ENCODE peak calls at places on chromosomes 4 and X, in five cellular contexts. Y is IMR-90, Q is neuronal stem cell, V is trophoblast cell, R is H1. P is an unnamed sample.

GRCh38 chr4:51885371-51885770 is 42.4 kb downstream of the DCUN1D4 start:
- DNase-seq in Q (no peak), R (no peak), Y (peak; percentile 28), V (no peak), P (peak; percentile 48)

GRCh38 chr4:127995776-127996175 is 30.6 kb downstream of the ABHD18 start:
- DNase-seq in V (peak; percentile 65), R (no peak), Q (no peak), Y (peak; percentile 35), P (peak; percentile 62)

GRCh38 chrX:43278440-43278839 is 377.7 kb upstream of the MAOA start:
- DNase-seq in R (no peak), Q (no peak), V (no peak), Y (no peak), P (no peak)

GRCh38 chrX:21873063-21873785 is 17.4 kb downstream of the YY2 start:
- DNase-seq in V (peak; percentile 46), R (no peak), Y (peak; percentile 46), Q (no peak), P (no peak)

GRCh38 chr4:107896158-107896645 is 35.1 kb upstream of the CYP2U1 start:
- DNase-seq in V (peak; percentile 73), Q (no peak), R (no peak), Y (peak; percentile 97), P (peak; percentile 83)

GRCh38 chr4:185573651-185574199 is 38.4 kb upstream of the PDLIM3 start:
- DNase-seq in Q (no peak), V (peak; percentile 88), R (peak; percentile 57), Y (peak; percentile 80), P (peak; percentile 93)

GRCh38 chr4:151573945-151574344 is 165.0 kb downstream of the FHIP1A start:
- DNase-seq in Q (no peak), Y (no peak), R (no peak), V (no peak), P (peak; percentile 11)

GRCh38 chr4:152408514-152409327 is 127.2 kb downstream of the FBXW7 start:
- DNase-seq in Q (peak; percentile 14), R (no peak), V (peak; percentile 7), Y (peak; percentile 50), P (peak; percentile 71)

GRCh38 chr4:73152893-73153292 is 83.4 kb upstream of the COX18 start:
- DNase-seq in V (no peak), R (no peak), Y (no peak), Q (no peak), P (no peak)

GRCh38 chr4:25953740-25954139 is 39.7 kb downstream of the SMIM20 start:
- DNase-seq in R (no peak), Y (peak; percentile 29), V (no peak), Q (no peak), P (no peak)

GRCh38 chr4:88028961-88029360 is 21.5 kb downstream of the PKD2 start:
- DNase-seq in V (no peak), Y (no peak), Q (no peak), R (no peak), P (no peak)

GRCh38 chr4:112403072-112403945 is 106.1 kb downstream of the ALPK1 start:
- DNase-seq in Q (peak; percentile 79), V (no peak), R (no peak), Y (peak; percentile 24), P (no peak)

GRCh38 chr4:110165382-110166285 is 32.8 kb downstream of the ELOVL6 start:
- DNase-seq in Y (peak; percentile 83), R (no peak), Q (no peak), V (no peak), P (peak; percentile 70)

GRCh38 chr4:3193531-3194203 is 55.3 kb upstream of the MSANTD1 start:
- DNase-seq in Q (no peak), V (no peak), Y (peak; percentile 22), R (no peak), P (peak; percentile 12)

GRCh38 chr4:20625460-20625859 is 74.8 kb upstream of the PACRGL start:
- DNase-seq in Q (no peak), R (no peak), V (no peak), Y (no peak), P (no peak)

GRCh38 chr4:3387154-3387942 is 54.4 kb upstream of the HGFAC start:
- DNase-seq in Q (no peak), Y (no peak), R (peak; percentile 48), V (no peak), P (no peak)

GRCh38 chr4:51923343-51923742 is 80.4 kb downstream of the DCUN1D4 start:
- DNase-seq in Y (no peak), Q (no peak), R (no peak), V (no peak), P (no peak)

GRCh38 chrX:51496501-51497291 is at the start of gene NUDT11:
- DNase-seq in V (peak; percentile 30), Q (peak; percentile 65), R (peak; percentile 73), Y (peak; percentile 72), P (peak; percentile 79)

GRCh38 chrX:24364851-24365538 is 4.6 kb downstream of the SUPT20HL1 start:
- DNase-seq in V (no peak), Y (no peak), R (no peak), Q (no peak), P (no peak)

GRCh38 chr4:183380901-183381300 is 58.7 kb upstream of the CLDN24 start:
- DNase-seq in R (no peak), Q (no peak), Y (no peak), V (no peak), P (no peak)

GRCh38 chrX:81259714-81260395 is 58.0 kb downstream of the SH3BGRL start:
- DNase-seq in R (no peak), V (no peak), Y (peak; percentile 20), Q (no peak), P (peak; percentile 24)

GRCh38 chr4:169615467-169616106 is 3.2 kb upstream of the NEK1 start:
- DNase-seq in Q (no peak), Y (peak; percentile 49), R (no peak), V (no peak), P (no peak)

GRCh38 chr4:183876268-183876934 is 28.7 kb upstream of the STOX2 start:
- DNase-seq in Q (no peak), R (no peak), V (no peak), Y (peak; percentile 85), P (peak; percentile 3)

GRCh38 chr4:89645512-89645911 is 191.4 kb downstream of the SNCA start:
- DNase-seq in Q (no peak), Y (no peak), R (no peak), V (no peak), P (no peak)

GRCh38 chr4:39502034-39502658 is 25.1 kb downstream of the UGDH start:
- DNase-seq in Q (no peak), R (no peak), V (no peak), Y (peak; percentile 87), P (peak; percentile 22)

GRCh38 chrX:153687121-153688039 is at the start of gene SLC6A8:
- DNase-seq in R (peak; percentile 69), Y (peak; percentile 44), Q (no peak), V (peak; percentile 59), P (peak; percentile 56)

GRCh38 chrX:103628386-103629290 is at the start of gene TCEAL1:
- DNase-seq in V (peak; percentile 27), Q (peak; percentile 20), R (peak; percentile 65), Y (peak; percentile 27), P (peak; percentile 63)

GRCh38 chrX:2782778-2783177 is 30.9 kb downstream of the XG start:
- DNase-seq in Y (no peak), V (no peak), Q (no peak), R (no peak), P (no peak)

GRCh38 chrX:2784026-2784425 is 32.2 kb downstream of the XG start:
- DNase-seq in Y (no peak), V (no peak), R (no peak), Q (no peak), P (no peak)

GRCh38 chrX:2782171-2782570 is 30.3 kb downstream of the XG start:
- DNase-seq in Y (no peak), V (no peak), Q (no peak), R (no peak), P (no peak)

GRCh38 chrX:2781226-2781571 is 29.4 kb downstream of the XG start:
- DNase-seq in Q (no peak), R (no peak), V (no peak), Y (no peak), P (no peak)

GRCh38 chrX:2781698-2782097 is 29.9 kb downstream of the XG start:
- DNase-seq in R (no peak), V (no peak), Q (no peak), Y (peak; percentile 2), P (no peak)
- H2BK120ac ChIP-seq in R (no peak overlapping the region), V (no peak overlapping the region), Q (no peak overlapping the region), Y (no peak overlapping the region), P (no peak overlapping the region)

GRCh38 chr4:141999446-142000143 is 363.2 kb downstream of the IL15 start:
- DNase-seq in Y (no peak), Q (no peak), V (no peak), R (no peak), P (no peak)
- H3K9me3 ChIP-seq in Y (no peaks in the 10 kb centered on the region), Q (no peaks in the 10 kb centered on the region), V (peaks cover 1% of the 10 kb centered on the region), R (peaks cover 5% of the 10 kb centered on the region), P (peaks cover 4% of the 10 kb centered on the region)

DNA sequence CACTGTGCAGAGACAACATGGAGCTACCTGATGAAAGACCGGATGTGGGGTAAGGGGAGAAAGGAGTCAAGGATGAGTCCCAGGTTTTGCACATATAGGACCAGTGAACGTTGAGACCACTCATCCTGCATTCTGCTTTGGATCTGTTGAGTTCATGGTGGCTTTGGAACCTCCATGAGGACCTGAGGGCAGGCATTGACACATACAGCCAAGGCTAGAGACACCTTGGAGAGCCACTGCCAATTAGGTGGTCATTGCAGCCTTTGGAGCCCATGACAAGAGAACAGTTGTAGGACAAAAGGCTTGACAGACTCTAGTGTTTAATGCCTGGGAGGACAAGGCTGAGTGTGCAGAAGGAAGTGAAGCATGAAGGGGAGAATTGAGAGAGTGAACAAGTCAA is 87.9 kb downstream of the STK32B start:
- DNase-seq in Y (no peak), R (peak; percentile 27), Q (no peak), V (no peak), P (no peak)
- H3K4me3 ChIP-seq in Y (no peak overlapping the region), R (no peak overlapping the region), Q (no peak overlapping the region), V (no peak overlapping the region), P (no peak overlapping the region)

DNA sequence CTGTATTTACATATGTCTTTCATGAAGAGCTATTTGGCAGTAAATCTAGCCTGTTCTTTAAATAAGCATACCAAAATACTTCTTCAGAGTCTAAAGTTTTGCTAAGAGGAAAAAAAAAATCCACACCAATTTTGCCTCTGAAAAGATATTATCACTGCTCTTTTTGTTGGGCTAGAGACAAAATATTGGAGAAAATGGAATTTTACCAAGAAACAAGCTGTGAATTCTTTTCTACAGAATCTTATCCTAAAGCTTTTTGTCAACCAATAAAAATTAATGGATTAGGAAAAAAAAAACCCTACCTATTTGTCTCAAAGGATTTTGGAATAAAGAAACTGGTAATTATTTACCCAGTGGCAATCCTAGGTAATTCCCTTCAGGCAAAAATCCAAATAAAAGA is 288.0 kb upstream of the NR3C2 start:
- DNase-seq in R (no peak), V (no peak), Q (no peak), Y (no peak), P (no peak)
- H2BK120ac ChIP-seq in R (no peak overlapping the region), V (no peak overlapping the region), Q (no peak overlapping the region), Y (no peak overlapping the region), P (no peak overlapping the region)

GRCh38 chrX:102627640-102628039 is 23.6 kb upstream of the GPRASP1 start:
- DNase-seq in Q (no peak), R (no peak), Y (no peak), V (no peak), P (no peak)

DNA sequence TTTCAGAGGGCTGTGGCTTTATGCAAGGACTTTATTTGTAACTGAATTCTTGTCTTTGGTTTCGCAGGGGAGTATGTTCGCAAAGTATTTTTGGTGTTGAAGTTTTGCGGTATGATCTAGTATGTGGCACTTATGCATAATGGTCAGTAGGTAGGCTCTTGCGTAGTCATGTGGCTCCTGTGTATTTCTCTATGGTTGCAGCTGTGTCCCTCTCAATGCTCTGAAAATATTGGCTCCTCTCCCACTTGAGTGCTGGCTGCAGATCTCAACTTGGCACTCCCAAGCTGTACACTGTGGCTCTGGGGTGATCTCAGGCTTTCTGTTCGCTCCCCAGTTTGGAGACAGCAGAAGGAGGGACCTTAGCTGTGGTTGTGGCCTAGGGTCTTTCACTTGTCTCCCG is 24.8 kb downstream of the ARMCX5 start:
- DNase-seq in R (no peak), V (no peak), Q (no peak), Y (no peak), P (no peak)
- H3K9me3 ChIP-seq in R (no peaks in the 10 kb centered on the region), V (no peaks in the 10 kb centered on the region), Q (no peaks in the 10 kb centered on the region), Y (peaks cover 4% of the 10 kb centered on the region), P (peaks cover 34% of the 10 kb centered on the region)

P was measured in mesenchymal stem cell.